ENCODE peak calls at places on chromosomes 2 and 18, in ten cellular contexts. One of them, this sample, is unnamed.

GRCh38 chr2:239811001-239811798 is 213.9 kb downstream of the NDUFA10 start:
- DNase-seq in heart right ventricle: no peak
- DNase-seq in HFFc6: no peak
- DNase-seq in WERI-Rb-1: no peak
- DNase-seq in K562: no peak
- DNase-seq in H9: no peak
- DNase-seq in fibroblast of mammary gland: no peak
- DNase-seq in OCI-LY7: no peak
- DNase-seq in psoas muscle: no peak
- DNase-seq in A549: no peak
- DNase-seq in this sample: no peak

GRCh38 chr2:190879474-190880373 is 897 bp upstream of the GLS start:
- DNase-seq in heart right ventricle: no peak
- DNase-seq in HFFc6: peak; percentile 35
- DNase-seq in WERI-Rb-1: no peak
- DNase-seq in K562: no peak
- DNase-seq in H9: no peak
- DNase-seq in fibroblast of mammary gland: no peak
- DNase-seq in OCI-LY7: peak; percentile 8
- DNase-seq in psoas muscle: no peak
- DNase-seq in A549: no peak
- DNase-seq in this sample: no peak

GRCh38 chr18:77013777-77014525 is 118.6 kb downstream of the MBP start:
- DNase-seq in heart right ventricle: peak; percentile 68
- DNase-seq in HFFc6: no peak
- DNase-seq in WERI-Rb-1: no peak
- DNase-seq in K562: no peak
- DNase-seq in H9: no peak
- DNase-seq in fibroblast of mammary gland: peak; percentile 4
- DNase-seq in OCI-LY7: no peak
- DNase-seq in psoas muscle: peak; percentile 66
- DNase-seq in A549: no peak
- DNase-seq in this sample: no peak

GRCh38 chr2:84435331-84436081 is 23.6 kb downstream of the SUCLG1 start:
- DNase-seq in heart right ventricle: peak; percentile 12
- DNase-seq in HFFc6: peak; percentile 50
- DNase-seq in WERI-Rb-1: no peak
- DNase-seq in K562: no peak
- DNase-seq in H9: no peak
- DNase-seq in fibroblast of mammary gland: peak; percentile 48
- DNase-seq in OCI-LY7: no peak
- DNase-seq in psoas muscle: no peak
- DNase-seq in A549: no peak
- DNase-seq in this sample: no peak

GRCh38 chr2:71742953-71743601 is 289.7 kb downstream of the DYSF start:
- DNase-seq in heart right ventricle: peak; percentile 66
- DNase-seq in HFFc6: peak; percentile 89
- DNase-seq in WERI-Rb-1: no peak
- DNase-seq in K562: peak; percentile 53
- DNase-seq in H9: no peak
- DNase-seq in fibroblast of mammary gland: peak; percentile 94
- DNase-seq in OCI-LY7: no peak
- DNase-seq in psoas muscle: peak; percentile 80
- DNase-seq in A549: peak; percentile 87
- DNase-seq in this sample: no peak

GRCh38 chr2:186950694-186951093 is 101.7 kb upstream of the ZSWIM2 start:
- DNase-seq in heart right ventricle: no peak
- DNase-seq in HFFc6: peak; percentile 28
- DNase-seq in WERI-Rb-1: no peak
- DNase-seq in K562: no peak
- DNase-seq in H9: no peak
- DNase-seq in fibroblast of mammary gland: no peak
- DNase-seq in OCI-LY7: no peak
- DNase-seq in psoas muscle: no peak
- DNase-seq in A549: no peak
- DNase-seq in this sample: no peak

GRCh38 chr2:44170337-44170736 is 1.7 kb downstream of the PPM1B start:
- DNase-seq in heart right ventricle: no peak
- DNase-seq in HFFc6: peak; percentile 19
- DNase-seq in WERI-Rb-1: no peak
- DNase-seq in K562: no peak
- DNase-seq in H9: no peak
- DNase-seq in fibroblast of mammary gland: peak; percentile 64
- DNase-seq in OCI-LY7: peak; percentile 9
- DNase-seq in psoas muscle: no peak
- DNase-seq in A549: no peak
- DNase-seq in this sample: no peak

GRCh38 chr2:201969938-201970785 is 63.5 kb upstream of the FZD7 start:
- DNase-seq in heart right ventricle: no peak
- DNase-seq in HFFc6: no peak
- DNase-seq in WERI-Rb-1: no peak
- DNase-seq in K562: no peak
- DNase-seq in H9: no peak
- DNase-seq in fibroblast of mammary gland: peak; percentile 82
- DNase-seq in OCI-LY7: no peak
- DNase-seq in psoas muscle: no peak
- DNase-seq in A549: no peak
- DNase-seq in this sample: no peak

GRCh38 chr18:62505669-62506494 is 16.9 kb upstream of the ZCCHC2 start:
- DNase-seq in heart right ventricle: no peak
- DNase-seq in HFFc6: no peak
- DNase-seq in WERI-Rb-1: no peak
- DNase-seq in K562: no peak
- DNase-seq in H9: no peak
- DNase-seq in fibroblast of mammary gland: no peak
- DNase-seq in OCI-LY7: peak; percentile 56
- DNase-seq in psoas muscle: no peak
- DNase-seq in A549: no peak
- DNase-seq in this sample: no peak

GRCh38 chr2:15348028-15348427 is 213.1 kb downstream of the NBAS start:
- DNase-seq in heart right ventricle: no peak
- DNase-seq in HFFc6: no peak
- DNase-seq in WERI-Rb-1: peak; percentile 16
- DNase-seq in K562: no peak
- DNase-seq in H9: no peak
- DNase-seq in fibroblast of mammary gland: no peak
- DNase-seq in OCI-LY7: no peak
- DNase-seq in psoas muscle: no peak
- DNase-seq in A549: no peak
- DNase-seq in this sample: no peak

GRCh38 chr2:128379021-128380005 is 60.6 kb upstream of the HS6ST1 start:
- DNase-seq in heart right ventricle: peak; percentile 28
- DNase-seq in HFFc6: no peak
- DNase-seq in WERI-Rb-1: no peak
- DNase-seq in K562: no peak
- DNase-seq in H9: peak; percentile 27
- DNase-seq in fibroblast of mammary gland: peak; percentile 90
- DNase-seq in OCI-LY7: no peak
- DNase-seq in psoas muscle: no peak
- DNase-seq in A549: no peak
- DNase-seq in this sample: no peak

GRCh38 chr2:27832396-27832795 is 57.8 kb downstream of the RBKS start:
- DNase-seq in heart right ventricle: no peak
- DNase-seq in HFFc6: peak; percentile 45
- DNase-seq in WERI-Rb-1: no peak
- DNase-seq in K562: no peak
- DNase-seq in H9: no peak
- DNase-seq in fibroblast of mammary gland: peak; percentile 90
- DNase-seq in OCI-LY7: no peak
- DNase-seq in psoas muscle: no peak
- DNase-seq in A549: no peak
- DNase-seq in this sample: no peak

GRCh38 chr2:9206991-9207640 is 504 bp downstream of the ASAP2 start:
- DNase-seq in heart right ventricle: no peak
- DNase-seq in HFFc6: no peak
- DNase-seq in WERI-Rb-1: peak; percentile 50
- DNase-seq in K562: peak; percentile 37
- DNase-seq in H9: no peak
- DNase-seq in fibroblast of mammary gland: no peak
- DNase-seq in OCI-LY7: no peak
- DNase-seq in psoas muscle: peak; percentile 48
- DNase-seq in A549: peak; percentile 53
- DNase-seq in this sample: peak; percentile 28

GRCh38 chr2:36578343-36579296 is 19.3 kb downstream of the FEZ2 start:
- DNase-seq in heart right ventricle: no peak
- DNase-seq in HFFc6: no peak
- DNase-seq in WERI-Rb-1: no peak
- DNase-seq in K562: no peak
- DNase-seq in H9: no peak
- DNase-seq in fibroblast of mammary gland: no peak
- DNase-seq in OCI-LY7: no peak
- DNase-seq in psoas muscle: no peak
- DNase-seq in A549: peak; percentile 70
- DNase-seq in this sample: no peak

DNA sequence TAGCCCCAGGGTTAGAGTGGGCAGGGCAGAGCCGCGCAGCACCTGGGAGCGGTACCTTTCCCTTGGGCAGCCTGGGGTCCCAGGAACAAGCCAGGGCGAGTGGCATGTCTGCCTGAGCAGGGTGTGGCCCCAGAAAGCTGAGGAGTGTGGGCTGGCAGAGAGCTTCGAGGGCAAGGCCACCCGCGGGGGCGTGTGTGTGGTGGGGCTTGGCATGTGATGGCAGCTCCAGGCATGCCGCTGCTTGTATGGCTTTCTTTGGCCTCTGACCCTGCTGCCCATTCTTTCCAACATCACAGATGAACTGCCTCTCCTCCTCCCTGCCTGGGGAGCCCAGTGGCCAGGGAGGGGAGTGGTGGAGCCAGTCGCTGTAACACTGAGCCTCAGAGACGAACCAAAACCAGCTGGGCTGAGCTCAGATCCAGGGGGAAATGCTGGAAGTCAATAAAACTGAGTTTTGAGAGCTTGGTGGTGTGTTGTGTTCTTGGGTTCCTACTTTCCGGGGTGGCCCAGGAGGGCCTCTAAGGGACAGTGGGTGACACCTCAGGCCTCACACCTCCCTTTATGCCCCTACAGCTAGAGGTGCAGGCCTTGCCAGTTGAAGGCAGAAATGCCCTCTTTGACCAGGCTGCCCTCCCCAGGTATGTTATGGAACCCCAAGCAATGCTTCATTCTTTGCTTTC is 7.4 kb downstream of the DNAJB2 start:
- DNase-seq in heart right ventricle: no peak
- DNase-seq in HFFc6: no peak
- DNase-seq in WERI-Rb-1: no peak
- DNase-seq in K562: no peak
- DNase-seq in H9: no peak
- DNase-seq in fibroblast of mammary gland: peak; percentile 27
- DNase-seq in OCI-LY7: peak; percentile 19
- DNase-seq in psoas muscle: no peak
- DNase-seq in A549: no peak
- DNase-seq in this sample: no peak
- TF ChIP-seq CTCF in heart right ventricle: no peak
- TF ChIP-seq CTCF in HFFc6: peak; percentile 7
- TF ChIP-seq CTCF in WERI-Rb-1: no peak
- TF ChIP-seq CTCF in K562: no peak
- TF ChIP-seq CTCF in H9: no peak
- TF ChIP-seq CTCF in fibroblast of mammary gland: no peak
- TF ChIP-seq CTCF in OCI-LY7: peak; percentile 29
- TF ChIP-seq CTCF in psoas muscle: no peak
- TF ChIP-seq CTCF in A549: no peak
- TF ChIP-seq CTCF in this sample: no peak

GRCh38 chr18:69958422-69958821 is 10.7 kb upstream of the CD226 start:
- DNase-seq in heart right ventricle: no peak
- DNase-seq in HFFc6: no peak
- DNase-seq in WERI-Rb-1: no peak
- DNase-seq in K562: no peak
- DNase-seq in H9: no peak
- DNase-seq in fibroblast of mammary gland: no peak
- DNase-seq in OCI-LY7: no peak
- DNase-seq in psoas muscle: no peak
- DNase-seq in A549: no peak
- DNase-seq in this sample: no peak
- TF ChIP-seq CTCF in heart right ventricle: no peak
- TF ChIP-seq CTCF in HFFc6: no peak
- TF ChIP-seq CTCF in WERI-Rb-1: no peak
- TF ChIP-seq CTCF in K562: no peak
- TF ChIP-seq CTCF in H9: no peak
- TF ChIP-seq CTCF in fibroblast of mammary gland: no peak
- TF ChIP-seq CTCF in OCI-LY7: no peak
- TF ChIP-seq CTCF in psoas muscle: no peak
- TF ChIP-seq CTCF in A549: no peak
- TF ChIP-seq CTCF in this sample: no peak

DNA sequence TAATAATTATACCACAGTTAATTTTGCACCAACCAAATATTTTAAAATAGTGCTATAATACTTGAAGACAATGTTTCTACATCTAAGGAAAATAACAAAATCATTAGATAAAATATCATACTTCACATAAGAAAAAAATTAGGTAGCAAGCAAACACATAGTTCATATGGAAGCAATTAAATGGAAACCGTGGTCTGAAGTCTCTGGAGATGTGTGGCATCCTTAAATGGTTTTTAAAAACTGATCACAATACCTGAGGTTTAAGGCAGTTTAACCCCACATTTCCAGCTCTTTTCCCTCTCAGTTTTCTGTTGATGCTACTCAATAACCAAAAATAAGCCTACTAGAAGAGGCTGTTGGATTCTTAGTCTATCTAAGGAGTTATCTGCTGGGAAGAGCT is 71.3 kb downstream of the ASXL2 start:
- DNase-seq in heart right ventricle: no peak
- DNase-seq in HFFc6: no peak
- DNase-seq in WERI-Rb-1: no peak
- DNase-seq in K562: no peak
- DNase-seq in H9: no peak
- DNase-seq in fibroblast of mammary gland: peak; percentile 16
- DNase-seq in OCI-LY7: no peak
- DNase-seq in psoas muscle: no peak
- DNase-seq in A549: no peak
- DNase-seq in this sample: no peak
- TF ChIP-seq CTCF in heart right ventricle: no peak
- TF ChIP-seq CTCF in HFFc6: no peak
- TF ChIP-seq CTCF in WERI-Rb-1: no peak
- TF ChIP-seq CTCF in K562: no peak
- TF ChIP-seq CTCF in H9: no peak
- TF ChIP-seq CTCF in fibroblast of mammary gland: no peak
- TF ChIP-seq CTCF in OCI-LY7: no peak
- TF ChIP-seq CTCF in psoas muscle: no peak
- TF ChIP-seq CTCF in A549: no peak
- TF ChIP-seq CTCF in this sample: no peak

DNA sequence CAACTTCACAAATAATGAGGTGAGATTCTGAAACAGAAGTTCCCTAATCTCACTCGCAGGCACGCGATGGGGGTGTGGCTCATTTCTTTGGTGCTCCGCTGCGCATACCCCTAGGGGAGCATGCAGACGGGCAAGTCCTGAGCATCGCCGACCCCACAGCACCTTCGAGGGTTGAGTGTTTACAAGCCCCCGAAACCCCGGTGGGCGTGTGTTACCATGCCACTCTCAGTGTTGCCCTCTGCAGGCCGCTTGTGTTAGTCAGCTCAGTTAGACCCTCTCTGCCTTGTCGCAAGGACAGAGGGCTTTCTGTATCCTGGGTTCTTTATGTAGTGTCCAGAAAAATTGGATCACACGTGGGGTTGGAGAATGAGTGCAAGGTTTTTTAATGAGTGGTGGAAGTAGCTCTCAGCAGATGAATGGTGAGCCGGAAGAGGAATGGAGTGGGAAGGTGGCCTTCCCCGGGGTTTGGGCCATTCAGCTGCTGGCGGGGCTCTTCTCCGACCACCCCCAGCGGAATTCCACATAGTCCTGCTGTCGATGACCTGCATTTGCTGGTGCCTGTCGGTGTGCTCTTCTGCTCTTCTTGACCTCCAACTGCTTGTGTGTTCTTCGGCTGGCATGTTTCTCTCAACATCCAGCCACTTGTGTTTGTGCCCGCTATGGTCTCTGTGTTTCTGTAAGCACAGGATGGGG is 191.3 kb downstream of the RPRM start:
- DNase-seq in heart right ventricle: no peak
- DNase-seq in HFFc6: no peak
- DNase-seq in WERI-Rb-1: peak; percentile 32
- DNase-seq in K562: no peak
- DNase-seq in H9: peak; percentile 93
- DNase-seq in fibroblast of mammary gland: no peak
- DNase-seq in OCI-LY7: peak; percentile 10
- DNase-seq in psoas muscle: no peak
- DNase-seq in A549: peak; percentile 47
- DNase-seq in this sample: peak; percentile 18
- TF ChIP-seq CTCF in heart right ventricle: no peak
- TF ChIP-seq CTCF in HFFc6: peak; percentile 55
- TF ChIP-seq CTCF in WERI-Rb-1: peak; percentile 53
- TF ChIP-seq CTCF in K562: peak; percentile 3
- TF ChIP-seq CTCF in H9: peak; percentile 84
- TF ChIP-seq CTCF in fibroblast of mammary gland: peak; percentile 7
- TF ChIP-seq CTCF in OCI-LY7: peak; percentile 59
- TF ChIP-seq CTCF in psoas muscle: no peak
- TF ChIP-seq CTCF in A549: peak; percentile 34
- TF ChIP-seq CTCF in this sample: no peak

This sample was measured in endothelial cell.